ENCODE peak calls at places on chromosomes 16 and 17, in seven cellular contexts. U, F, N, Y, V, X and T are unnamed samples.

GRCh38 chr16:57537596-57538234 is 1.3 kb upstream of the CCDC102A start:
- DNase-seq in Y (no peak), U (no peak), F (no peak), V (no peak), N (peak; percentile 6), X (peak; percentile 17), T (no peak)

GRCh38 chr17:19336938-19337711 is 25.4 kb downstream of the B9D1 start:
- DNase-seq in N (no peak), F (no peak), X (no peak), U (no peak), V (no peak), Y (peak; percentile 86), T (no peak)

GRCh38 chr17:38606646-38607611 is 1.2 kb upstream of the SRCIN1 start:
- DNase-seq in V (no peak), F (no peak), U (no peak), Y (peak; percentile 88), X (peak; percentile 55), N (peak; percentile 64), T (no peak)

GRCh38 chr17:50834786-50835562 is 412 bp upstream of the WFIKKN2 start:
- DNase-seq in U (no peak), N (no peak), F (no peak), Y (peak; percentile 68), V (no peak), X (no peak), T (no peak)

GRCh38 chr17:44906010-44906646 is 6.9 kb upstream of the EFTUD2 start:
- DNase-seq in Y (no peak), U (no peak), N (no peak), F (peak; percentile 48), X (no peak), V (no peak), T (no peak)

GRCh38 chr16:11207646-11208045 is 48.4 kb downstream of the SOCS1 start:
- DNase-seq in F (no peak), N (no peak), U (no peak), V (no peak), X (no peak), Y (no peak), T (no peak)

GRCh38 chr16:80407265-80407987 is 133.4 kb upstream of the DYNLRB2 start:
- DNase-seq in Y (no peak), V (no peak), N (no peak), X (no peak), F (no peak), U (no peak), T (no peak)

GRCh38 chr16:79885320-79885719 is 284.8 kb upstream of the MAF start:
- DNase-seq in U (no peak), N (no peak), F (peak; percentile 5), Y (no peak), V (no peak), X (no peak), T (no peak)

GRCh38 chr16:381788-382717 is at the start of gene PGAP6:
- DNase-seq in F (peak; percentile 49), X (peak; percentile 66), Y (peak; percentile 83), U (peak; percentile 39), N (peak; percentile 60), V (peak; percentile 57), T (no peak)

GRCh38 chr17:7440113-7440822 is 956 bp downstream of the FGF11 start:
- DNase-seq in V (peak; percentile 51), F (peak; percentile 37), U (no peak), N (peak; percentile 60), Y (peak; percentile 80), X (peak; percentile 79), T (no peak)

GRCh38 chr16:55297910-55298175 is 26.2 kb upstream of the IRX6 start:
- DNase-seq in X (no peak), V (no peak), Y (no peak), N (no peak), U (no peak), F (no peak), T (no peak)

GRCh38 chr17:8392674-8393469 is 4.8 kb downstream of the RNF222 start:
- DNase-seq in V (no peak), U (no peak), N (no peak), X (no peak), F (no peak), Y (no peak), T (no peak)

GRCh38 chr16:57608462-57609113 is 19.8 kb upstream of the ADGRG1 start:
- DNase-seq in X (no peak), U (no peak), V (no peak), N (no peak), Y (peak; percentile 38), F (no peak), T (no peak)

GRCh38 chr16:31473300-31474052 is 1.5 kb downstream of the TGFB1I1 start:
- DNase-seq in X (no peak), U (no peak), V (no peak), N (no peak), Y (no peak), F (no peak), T (no peak)

GRCh38 chr16:54199486-54200160 is 87.0 kb downstream of the IRX3 start:
- DNase-seq in N (no peak), F (no peak), U (no peak), X (no peak), V (no peak), Y (peak; percentile 49), T (no peak)

GRCh38 chr17:7686221-7687071 is 844 bp downstream of the TP53 start:
- DNase-seq in Y (peak; percentile 88), U (peak; percentile 72), V (peak; percentile 67), N (peak; percentile 80), X (peak; percentile 80), F (peak; percentile 73), T (peak; percentile 76)

GRCh38 chr17:40139566-40140058 is 725 bp upstream of the CASC3 start:
- DNase-seq in V (no peak), N (no peak), X (no peak), Y (no peak), F (no peak), U (peak; percentile 69), T (no peak)

GRCh38 chr16:528111-529011 is 849 bp downstream of the CAPN15 start:
- DNase-seq in Y (no peak), F (peak; percentile 32), U (no peak), X (peak; percentile 66), N (peak; percentile 48), V (no peak), T (no peak)

GRCh38 chr17:62617894-62618472 is 9.5 kb upstream of the MRC2 start:
- DNase-seq in U (no peak), F (no peak), N (no peak), X (no peak), Y (no peak), V (no peak), T (no peak)

GRCh38 chr16:84848991-84849634 is 29.3 kb downstream of the CRISPLD2 start:
- DNase-seq in Y (no peak), X (no peak), V (no peak), U (no peak), F (no peak), N (no peak), T (no peak)

GRCh38 chr17:16962804-16963203 is 9.1 kb downstream of the TNFRSF13B start:
- DNase-seq in Y (peak; percentile 20), F (no peak), X (no peak), V (no peak), U (no peak), N (no peak), T (no peak)

GRCh38 chr16:50050802-50051201 is 15.0 kb upstream of the HEATR3 start:
- DNase-seq in Y (no peak), X (no peak), U (no peak), V (no peak), F (no peak), N (no peak), T (no peak)

GRCh38 chr17:2735896-2736295 is 13.6 kb downstream of the CCDC92B start:
- DNase-seq in X (no peak), V (no peak), F (no peak), U (no peak), N (no peak), Y (no peak), T (no peak)

GRCh38 chr16:21208831-21209230 is 2.5 kb downstream of the ZP2 start:
- DNase-seq in V (no peak), X (no peak), U (no peak), F (no peak), Y (no peak), N (no peak), T (no peak)

GRCh38 chr16:70738083-70738977 is 52.5 kb upstream of the MTSS2 start:
- DNase-seq in N (peak; percentile 74), F (peak; percentile 72), V (no peak), Y (peak; percentile 94), X (peak; percentile 59), U (no peak), T (no peak)

GRCh38 chr17:45325810-45326209 is 9.0 kb upstream of the MAP3K14 start:
- DNase-seq in Y (peak; percentile 33), X (peak; percentile 11), U (no peak), N (no peak), V (no peak), F (no peak), T (no peak)